ENCODE peak calls at places on chromosomes 2 and 18, in ten cellular contexts. L is iris pigment epithelial cell; M is right cardiac atrium; U is LoVo; R is NCI-H460; Z is activated CD4-positive, alpha-beta T cell treated with anti-CD3 and anti-CD28 coated beads, Interleukin-2, amount 10 ng/mL, durations not matched to agents 7 days and 5 days; E is NCI-H748 treated with DMSO at 0.1 percent for 48 hours; W is prostate gland; O is Calu3; P is skeletal muscle cell. C is an unnamed sample.

GRCh38 chr2:46441838-46442712 is 37.3 kb upstream of the TMEM247 start:
- DNase-seq in L (no peak), M (no peak), U (no peak), R (no peak), Z (no peak), E (no peak), W (peak), O (no peak), P (no peak), C (no peak)

GRCh38 chr2:73063909-73064875 is 7.3 kb downstream of the SFXN5 start:
- DNase-seq in L (peak), M (no peak), U (peak), R (peak), Z (no peak), E (no peak), W (no peak), O (no peak), P (peak), C (peak)

GRCh38 chr2:101843048-101843447 is 145.5 kb downstream of the MAP4K4 start:
- DNase-seq in L (peak), M (no peak), U (no peak), R (no peak), Z (no peak), E (no peak), W (no peak), O (no peak), P (no peak), C (peak)

GRCh38 chr2:221125691-221126090 is 446.4 kb downstream of the EPHA4 start:
- DNase-seq in L (no peak), M (no peak), U (no peak), R (no peak), Z (no peak), E (no peak), W (no peak), O (no peak), P (no peak), C (no peak)

GRCh38 chr2:36662638-36663037 is 33.9 kb upstream of the VIT start:
- DNase-seq in L (no peak), M (no peak), U (no peak), R (no peak), Z (no peak), E (no peak), W (no peak), O (no peak), P (no peak), C (no peak)

GRCh38 chr2:58215429-58215828 is 25.7 kb downstream of the FANCL start:
- DNase-seq in L (peak), M (no peak), U (no peak), R (no peak), Z (no peak), E (no peak), W (no peak), O (no peak), P (peak), C (no peak)

GRCh38 chr2:207375207-207375875 is 154.4 kb upstream of the CREB1 start:
- DNase-seq in L (no peak), M (no peak), U (no peak), R (no peak), Z (no peak), E (no peak), W (no peak), O (no peak), P (no peak), C (no peak)

GRCh38 chr18:14965553-14965952 is 217.6 kb downstream of the ANKRD30B start:
- DNase-seq in L (no peak), M (no peak), U (no peak), R (no peak), Z (no peak), E (no peak), W (no peak), O (no peak), P (no peak), C (no peak)

GRCh38 chr2:239109041-239109915 is 261.4 kb downstream of the TWIST2 start:
- DNase-seq in L (peak), M (no peak), U (no peak), R (no peak), Z (no peak), E (peak), W (peak), O (no peak), P (no peak), C (no peak)

GRCh38 chr2:239814917-239815637 is 210.1 kb downstream of the NDUFA10 start:
- DNase-seq in L (no peak), M (peak), U (no peak), R (no peak), Z (no peak), E (no peak), W (no peak), O (no peak), P (no peak), C (no peak)

GRCh38 chr2:116141891-116142474 is 1672.5 kb upstream of the DDX18 start:
- DNase-seq in L (no peak), M (no peak), U (no peak), R (no peak), Z (no peak), E (no peak), W (no peak), O (no peak), P (no peak), C (no peak)

GRCh38 chr2:177169810-177170514 is 42.6 kb upstream of the HNRNPA3 start:
- DNase-seq in L (no peak), M (no peak), U (no peak), R (no peak), Z (peak), E (peak), W (peak), O (peak), P (no peak), C (no peak)

GRCh38 chr2:9462872-9463697 is 11.3 kb upstream of the IAH1 start:
- DNase-seq in L (no peak), M (no peak), U (no peak), R (no peak), Z (no peak), E (peak), W (no peak), O (no peak), P (no peak), C (no peak)

GRCh38 chr2:216216951-216217903 is 108.1 kb downstream of the XRCC5 start:
- DNase-seq in L (peak), M (no peak), U (no peak), R (peak), Z (no peak), E (no peak), W (no peak), O (no peak), P (no peak), C (no peak)

GRCh38 chr2:54561795-54562592 is 105.9 kb downstream of the SPTBN1 start:
- DNase-seq in L (no peak), M (no peak), U (no peak), R (no peak), Z (no peak), E (no peak), W (no peak), O (no peak), P (no peak), C (no peak)

GRCh38 chr18:55605820-55606252 is 17.8 kb upstream of the TCF4 start:
- DNase-seq in L (no peak), M (no peak), U (no peak), R (no peak), Z (no peak), E (no peak), W (no peak), O (no peak), P (no peak), C (no peak)

GRCh38 chr2:46873632-46874068 is 42.0 kb downstream of the MCFD2 start:
- DNase-seq in L (peak), M (peak), U (peak), R (peak), Z (no peak), E (no peak), W (peak), O (peak), P (peak), C (peak)

GRCh38 chr2:190791983-190792575 is 88.5 kb upstream of the GLS start:
- DNase-seq in L (peak), M (no peak), U (no peak), R (no peak), Z (no peak), E (no peak), W (no peak), O (no peak), P (no peak), C (no peak)

GRCh38 chr2:110104025-110104771 is 11.4 kb downstream of the MALL start:
- DNase-seq in L (peak), M (no peak), U (peak), R (no peak), Z (no peak), E (peak), W (no peak), O (no peak), P (no peak), C (no peak)

GRCh38 chr2:44686561-44686960 is 254.9 kb upstream of the SIX3 start:
- DNase-seq in L (peak), M (no peak), U (no peak), R (no peak), Z (no peak), E (no peak), W (no peak), O (no peak), P (peak), C (peak)

GRCh38 chr18:5912491-5912890 is 17.2 kb upstream of the TMEM200C start:
- DNase-seq in L (no peak), M (no peak), U (no peak), R (no peak), Z (no peak), E (no peak), W (no peak), O (no peak), P (no peak), C (no peak)

GRCh38 chr2:199989822-199990221 is 34.4 kb downstream of the MAIP1 start:
- DNase-seq in L (no peak), M (no peak), U (peak), R (no peak), Z (no peak), E (no peak), W (no peak), O (no peak), P (no peak), C (no peak)

GRCh38 chr18:38940863-38941531 is 1375.4 kb upstream of the CELF4 start:
- DNase-seq in L (peak), M (no peak), U (peak), R (peak), Z (peak), E (no peak), W (no peak), O (peak), P (peak), C (peak)

GRCh38 chr2:200318940-200319435 is 12.5 kb downstream of the SPATS2L start:
- DNase-seq in L (no peak), M (no peak), U (no peak), R (no peak), Z (no peak), E (no peak), W (no peak), O (no peak), P (no peak), C (no peak)

GRCh38 chr2:11993749-11994148 is 247.3 kb downstream of the LPIN1 start:
- DNase-seq in L (no peak), M (no peak), U (no peak), R (no peak), Z (no peak), E (no peak), W (no peak), O (no peak), P (no peak), C (no peak)

GRCh38 chr2:30883184-30883583 is 75.9 kb upstream of the CAPN13 start:
- DNase-seq in L (no peak), M (no peak), U (no peak), R (no peak), Z (no peak), E (no peak), W (no peak), O (no peak), P (no peak), C (no peak)

GRCh38 chr2:168033966-168034365 is 213.4 kb downstream of the STK39 start:
- DNase-seq in L (no peak), M (no peak), U (no peak), R (no peak), Z (no peak), E (peak), W (no peak), O (no peak), P (no peak), C (no peak)

GRCh38 chr2:230694241-230694640 is 18.4 kb upstream of the CAB39 start:
- DNase-seq in L (no peak), M (no peak), U (no peak), R (no peak), Z (peak), E (no peak), W (no peak), O (peak), P (no peak), C (no peak)

GRCh38 chr2:48344441-48344756 is 185.6 kb upstream of the STON1 start:
- DNase-seq in L (no peak), M (no peak), U (no peak), R (no peak), Z (no peak), E (no peak), W (no peak), O (no peak), P (no peak), C (no peak)

GRCh38 chr2:201357216-201357615 is at the start of gene FLACC1:
- DNase-seq in L (peak), M (peak), U (no peak), R (peak), Z (no peak), E (no peak), W (no peak), O (peak), P (peak), C (peak)

GRCh38 chr2:216004408-216005283 is 8.7 kb downstream of the MREG start:
- DNase-seq in L (no peak), M (no peak), U (no peak), R (no peak), Z (no peak), E (no peak), W (no peak), O (no peak), P (no peak), C (no peak)